ENCODE peak calls at places on chromosome 11, in nine cellular contexts. E, Y, P, O, C, M, R, Q and F are unnamed samples.

GRCh38 chr11:6735306-6735705 is 36.5 kb downstream of the OR2AG2 start:
- DNase-seq in E (no peak), Y (no peak), P (no peak), O (no peak), C (no peak), M (no peak), R (no peak), Q (no peak), F (no peak)

GRCh38 chr11:28674432-28675076 is 566.4 kb downstream of the METTL15 start:
- DNase-seq in E (peak), Y (no peak), P (no peak), O (peak), C (peak), M (no peak), R (no peak), Q (no peak), F (no peak)

GRCh38 chr11:65279713-65280459 is 18.1 kb downstream of the POLA2 start:
- DNase-seq in E (no peak), Y (no peak), P (peak), O (no peak), C (peak), M (peak), R (no peak), Q (no peak), F (no peak)

GRCh38 chr11:30281476-30282288 is 41.2 kb upstream of the ARL14EP start:
- DNase-seq in E (no peak), Y (no peak), P (no peak), O (no peak), C (no peak), M (no peak), R (no peak), Q (no peak), F (no peak)

GRCh38 chr11:69486056-69486772 is 4.8 kb downstream of the LINC01488 start:
- DNase-seq in E (no peak), Y (no peak), P (no peak), O (no peak), C (no peak), M (no peak), R (no peak), Q (no peak), F (no peak)

GRCh38 chr11:31943056-31943780 is 132.1 kb upstream of the PAX6 start:
- DNase-seq in E (no peak), Y (no peak), P (no peak), O (no peak), C (no peak), M (no peak), R (peak), Q (no peak), F (no peak)

GRCh38 chr11:4543561-4543960 is 1.4 kb upstream of the OR52M1 start:
- DNase-seq in E (no peak), Y (no peak), P (no peak), O (no peak), C (peak), M (no peak), R (no peak), Q (no peak), F (no peak)

GRCh38 chr11:79441159-79441875 is 487 bp upstream of the TENM4 start:
- DNase-seq in E (peak), Y (peak), P (no peak), O (no peak), C (no peak), M (no peak), R (no peak), Q (no peak), F (no peak)

GRCh38 chr11:106234794-106235193 is 157.3 kb downstream of the AASDHPPT start:
- DNase-seq in E (no peak), Y (no peak), P (no peak), O (no peak), C (no peak), M (no peak), R (no peak), Q (no peak), F (no peak)

GRCh38 chr11:68977781-68978625 is 2.8 kb downstream of the MRGPRD start:
- DNase-seq in E (no peak), Y (no peak), P (no peak), O (no peak), C (no peak), M (no peak), R (no peak), Q (no peak), F (no peak)

GRCh38 chr11:5922749-5923426 is 19.2 kb upstream of the OR56A3 start:
- DNase-seq in E (no peak), Y (no peak), P (no peak), O (no peak), C (peak), M (no peak), R (peak), Q (no peak), F (no peak)

GRCh38 chr11:95375881-95376280 is 144.9 kb upstream of the SESN3 start:
- DNase-seq in E (no peak), Y (no peak), P (no peak), O (no peak), C (no peak), M (no peak), R (no peak), Q (no peak), F (no peak)

GRCh38 chr11:44000731-44001130 is 47.0 kb upstream of the ACCSL start:
- DNase-seq in E (peak), Y (no peak), P (no peak), O (no peak), C (no peak), M (no peak), R (no peak), Q (no peak), F (no peak)

GRCh38 chr11:66332371-66333219 is 3.6 kb downstream of the RIN1 start:
- DNase-seq in E (no peak), Y (peak), P (no peak), O (peak), C (no peak), M (no peak), R (no peak), Q (no peak), F (no peak)

GRCh38 chr11:5488385-5488784 is at the start of gene OR52D1:
- DNase-seq in E (no peak), Y (no peak), P (no peak), O (no peak), C (no peak), M (no peak), R (no peak), Q (no peak), F (no peak)

GRCh38 chr11:12684821-12685220 is 10.6 kb downstream of the TEAD1 start:
- DNase-seq in E (no peak), Y (no peak), P (no peak), O (no peak), C (no peak), M (peak), R (no peak), Q (no peak), F (peak)

GRCh38 chr11:8105666-8106065 is 24.7 kb downstream of the TUB start:
- DNase-seq in E (no peak), Y (no peak), P (no peak), O (no peak), C (no peak), M (no peak), R (peak), Q (no peak), F (no peak)

GRCh38 chr11:34075178-34075820 is 23.8 kb downstream of the CAPRIN1 start:
- DNase-seq in E (no peak), Y (no peak), P (no peak), O (no peak), C (no peak), M (no peak), R (no peak), Q (no peak), F (no peak)

GRCh38 chr11:120318906-120319305 is 6.2 kb upstream of the TLCD5 start:
- DNase-seq in E (no peak), Y (no peak), P (no peak), O (no peak), C (no peak), M (no peak), R (peak), Q (no peak), F (no peak)

GRCh38 chr11:119298726-119299125 is 18.2 kb downstream of the MCAM start:
- DNase-seq in E (no peak), Y (peak), P (no peak), O (no peak), C (no peak), M (no peak), R (no peak), Q (no peak), F (no peak)

GRCh38 chr11:19344661-19345518 is 104.1 kb upstream of the E2F8 start:
- DNase-seq in E (peak), Y (no peak), P (no peak), O (peak), C (peak), M (peak), R (no peak), Q (no peak), F (no peak)

GRCh38 chr11:83063073-83063754 is 8.5 kb downstream of the RAB30 start:
- DNase-seq in E (no peak), Y (no peak), P (no peak), O (no peak), C (no peak), M (no peak), R (peak), Q (no peak), F (no peak)

GRCh38 chr11:95338430-95338991 is 107.5 kb upstream of the SESN3 start:
- DNase-seq in E (peak), Y (peak), P (no peak), O (no peak), C (no peak), M (no peak), R (peak), Q (peak), F (no peak)

GRCh38 chr11:62588966-62589637 is 2.2 kb downstream of the TUT1 start:
- DNase-seq in E (no peak), Y (peak), P (no peak), O (no peak), C (no peak), M (no peak), R (no peak), Q (no peak), F (no peak)

GRCh38 chr11:660281-660680 is 23.2 kb downstream of the DRD4 start:
- DNase-seq in E (no peak), Y (no peak), P (no peak), O (no peak), C (no peak), M (no peak), R (no peak), Q (no peak), F (no peak)

GRCh38 chr11:96229354-96229973 is 113.5 kb downstream of the MAML2 start:
- DNase-seq in E (no peak), Y (no peak), P (no peak), O (no peak), C (no peak), M (no peak), R (no peak), Q (no peak), F (no peak)

GRCh38 chr11:74018331-74019005 is 9.6 kb upstream of the UCP3 start:
- DNase-seq in E (no peak), Y (peak), P (peak), O (no peak), C (no peak), M (peak), R (peak), Q (peak), F (no peak)

GRCh38 chr11:13928566-13929251 is 33.8 kb upstream of the SPON1 start:
- DNase-seq in E (no peak), Y (no peak), P (no peak), O (no peak), C (peak), M (no peak), R (peak), Q (no peak), F (no peak)

GRCh38 chr11:102111011-102111786 is 952 bp downstream of the YAP1 start:
- DNase-seq in E (peak), Y (peak), P (peak), O (peak), C (peak), M (peak), R (peak), Q (peak), F (peak)

GRCh38 chr11:27020736-27021135 is 19.9 kb upstream of the BBOX1 start:
- DNase-seq in E (no peak), Y (no peak), P (no peak), O (no peak), C (no peak), M (peak), R (no peak), Q (no peak), F (no peak)

GRCh38 chr11:35812850-35813249 is 131.0 kb upstream of the LDLRAD3 start:
- DNase-seq in E (no peak), Y (peak), P (no peak), O (no peak), C (no peak), M (no peak), R (no peak), Q (no peak), F (no peak)

GRCh38 chr11:117771841-117772240 is 25.2 kb downstream of the DSCAML1 start:
- DNase-seq in E (no peak), Y (no peak), P (no peak), O (peak), C (no peak), M (no peak), R (no peak), Q (no peak), F (no peak)

GRCh38 chr11:47616726-47617416 is 22.7 kb upstream of the C1QTNF4 start:
- DNase-seq in E (no peak), Y (no peak), P (peak), O (no peak), C (peak), M (no peak), R (no peak), Q (peak), F (no peak)

GRCh38 chr11:23789938-23790371 is 706.9 kb upstream of the LUZP2 start:
- DNase-seq in E (no peak), Y (no peak), P (no peak), O (no peak), C (peak), M (peak), R (no peak), Q (no peak), F (no peak)

GRCh38 chr11:33687733-33688479 is 12.7 kb downstream of the C11orf91 start:
- DNase-seq in E (peak), Y (no peak), P (peak), O (peak), C (peak), M (no peak), R (no peak), Q (no peak), F (no peak)

GRCh38 chr11:6480299-6480914 is 724 bp downstream of the ARFIP2 start:
- DNase-seq in E (no peak), Y (no peak), P (no peak), O (no peak), C (no peak), M (peak), R (no peak), Q (no peak), F (no peak)

GRCh38 chr11:64385953-64386704 is 27.2 kb downstream of the RPS6KA4 start:
- DNase-seq in E (no peak), Y (no peak), P (peak), O (no peak), C (peak), M (no peak), R (no peak), Q (no peak), F (no peak)

GRCh38 chr11:63534076-63534475 is 2.5 kb upstream of the PLAAT4 start:
- DNase-seq in E (no peak), Y (no peak), P (no peak), O (no peak), C (no peak), M (no peak), R (no peak), Q (no peak), F (no peak)

GRCh38 chr11:9806946-9807687 is 143.2 kb downstream of the SWAP70 start:
- DNase-seq in E (no peak), Y (no peak), P (no peak), O (no peak), C (no peak), M (no peak), R (no peak), Q (no peak), F (no peak)
- TF ChIP-seq CTCF in E (no peak), Y (no peak), P (no peak), O (no peak), C (no peak), M (no peak), R (no peak), Q (no peak), F (no peak)

DNA sequence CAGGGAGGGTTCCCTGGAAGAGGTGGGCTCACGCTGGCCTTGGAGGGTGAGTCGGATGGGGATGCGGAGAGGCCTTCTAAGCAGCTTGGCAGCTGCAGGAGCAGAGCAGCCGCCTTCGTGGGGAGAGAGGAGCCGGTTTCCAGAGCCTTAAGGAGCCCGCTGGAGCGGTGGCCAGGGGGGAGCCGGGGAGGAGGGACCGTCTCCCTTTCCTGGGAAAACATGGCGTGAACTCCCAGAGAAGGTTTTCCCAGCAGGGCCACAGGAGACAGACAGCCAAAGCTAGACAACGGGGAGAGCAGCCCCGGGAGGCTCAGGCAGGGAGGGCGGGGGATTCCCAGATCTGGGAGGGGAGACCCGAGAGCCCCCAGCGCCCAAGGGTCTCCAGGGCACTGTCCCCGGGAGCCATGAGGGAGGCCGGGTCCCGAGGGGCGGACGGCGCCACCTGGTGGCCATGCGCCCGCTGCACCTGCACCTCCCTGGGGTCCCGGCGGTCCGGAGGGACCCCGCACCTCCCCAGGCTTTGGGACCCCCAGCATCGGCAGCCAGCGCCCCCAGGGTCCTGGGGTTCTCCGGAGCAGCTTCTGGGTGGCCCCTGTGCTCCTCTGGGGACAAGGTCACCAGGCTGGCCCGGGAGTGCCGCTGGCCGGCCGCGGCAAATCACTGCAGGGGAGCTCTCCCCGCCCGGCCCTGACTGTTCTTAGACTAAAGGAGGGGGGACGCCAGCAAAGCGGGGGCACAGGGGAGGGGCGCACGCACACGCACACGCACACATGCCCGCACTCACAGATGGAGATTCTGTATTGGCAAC is 2.4 kb upstream of the SYT8 start:
- DNase-seq in E (peak), Y (peak), P (no peak), O (peak), C (peak), M (peak), R (no peak), Q (no peak), F (peak)
- TF ChIP-seq EP300 in E (no peak), Y (no peak), P (no peak), O (no peak), C (no peak), M (no peak), R (no peak), Q (no peak), F (no peak)

DNA sequence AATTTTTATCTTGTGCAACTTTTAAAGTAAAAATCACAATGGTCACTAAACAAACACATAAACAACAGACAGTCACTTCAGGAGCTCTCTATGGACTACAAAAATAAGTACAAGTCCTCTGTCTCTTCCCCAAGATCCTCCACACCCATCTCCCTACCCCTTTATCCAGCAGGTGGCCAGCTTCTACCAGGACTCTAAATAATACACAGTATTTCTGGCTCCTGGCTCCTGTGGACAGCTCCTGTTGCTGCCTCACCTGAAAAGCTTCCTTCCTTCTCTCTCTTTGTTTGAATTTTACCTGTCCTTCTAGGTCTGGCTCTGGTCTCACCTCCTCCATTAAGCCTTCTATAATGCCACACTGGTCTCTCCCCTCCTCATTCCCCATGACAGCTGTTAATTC is 86.1 kb downstream of the CLPB start:
- DNase-seq in E (no peak), Y (no peak), P (no peak), O (no peak), C (no peak), M (no peak), R (no peak), Q (no peak), F (no peak)
- TF ChIP-seq CTCF in E (peak), Y (no peak), P (peak), O (no peak), C (no peak), M (no peak), R (no peak), Q (no peak), F (no peak)

GRCh38 chr11:61345954-61346814 is 13.2 kb downstream of the TKFC start:
- DNase-seq in E (no peak), Y (peak), P (no peak), O (no peak), C (no peak), M (no peak), R (no peak), Q (no peak), F (no peak)
- TF ChIP-seq EP300 in E (no peak), Y (no peak), P (no peak), O (no peak), C (no peak), M (no peak), R (no peak), Q (no peak), F (no peak)

DNA sequence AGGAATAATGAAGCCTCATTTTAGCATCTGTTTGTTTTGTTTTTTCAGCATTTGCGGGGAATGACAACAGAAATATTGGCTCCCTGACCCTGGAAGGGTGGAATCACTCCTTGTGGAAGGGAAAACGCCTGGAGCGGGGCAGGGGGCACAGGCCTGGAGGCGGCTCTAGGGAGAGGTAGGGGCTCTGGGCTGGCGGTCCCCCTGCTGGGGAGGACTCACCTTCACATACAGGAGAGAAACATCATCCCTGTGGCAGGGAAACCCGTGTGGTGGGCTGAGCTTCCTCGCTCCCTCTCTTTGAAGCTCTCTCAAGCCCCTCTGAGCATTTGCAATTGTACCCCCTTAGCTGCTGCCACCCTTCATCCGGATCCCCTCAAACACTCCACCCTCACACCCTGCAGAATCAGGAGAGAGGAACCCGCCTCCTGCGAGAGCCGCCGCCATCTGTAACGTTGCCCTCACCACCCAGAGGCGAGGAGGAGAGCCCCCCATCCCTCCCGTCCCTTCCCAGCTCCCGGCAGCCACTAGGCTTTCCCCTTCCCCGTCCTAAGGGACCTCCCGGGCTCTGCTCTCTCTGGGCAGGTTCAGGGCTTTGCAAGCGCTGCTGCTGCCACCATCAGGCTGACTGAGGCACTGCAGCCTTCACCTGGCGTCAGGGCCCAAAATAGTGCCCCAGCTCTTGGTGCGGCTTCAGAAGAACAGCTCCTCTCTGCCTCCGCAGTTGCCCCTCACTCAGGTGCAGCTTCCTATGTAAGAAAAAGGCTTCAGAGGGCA is 10.4 kb downstream of the KIRREL3 start:
- DNase-seq in E (peak), Y (peak), P (peak), O (peak), C (peak), M (peak), R (no peak), Q (peak), F (peak)
- TF ChIP-seq CTCF in E (peak), Y (peak), P (peak), O (peak), C (peak), M (peak), R (peak), Q (peak), F (peak)